ENCODE peak calls at places on chromosomes 6 and 20, in ten cellular contexts. Y is tibial artery, K is foreskin fibroblast, P is mucosa of descending colon, W is hepatocyte, L is GM12865, B is esophagus squamous epithelium, V is Caco-2, T is BE2C, G is psoas muscle. N is an unnamed sample.

GRCh38 chr6:95515975-95516374 is 61.4 kb upstream of the MANEA start:
- DNase-seq in K (no peak), Y (no peak), V (peak), W (no peak), P (no peak), T (no peak), B (no peak), L (no peak), G (no peak), N (no peak)

GRCh38 chr20:19901226-19901625 is 115.9 kb upstream of the NAA20 start:
- DNase-seq in T (no peak), G (no peak), W (no peak), L (no peak), Y (no peak), V (no peak), P (no peak), K (no peak), B (no peak), N (no peak)

GRCh38 chr6:141956046-141956761 is 176.5 kb upstream of the GJE1 start:
- DNase-seq in Y (no peak), P (no peak), W (peak), V (no peak), K (peak), B (no peak), L (no peak), G (no peak), T (no peak), N (peak)

GRCh38 chr20:51062065-51062464 is 39.2 kb upstream of the KCNG1 start:
- DNase-seq in T (no peak), W (no peak), V (no peak), Y (no peak), K (no peak), P (no peak), G (no peak), B (no peak), L (no peak), N (peak)

GRCh38 chr6:10736721-10737120 is 10.9 kb upstream of the TMEM14B start:
- DNase-seq in V (no peak), W (no peak), T (no peak), L (no peak), Y (no peak), K (no peak), P (no peak), G (no peak), B (no peak), N (no peak)

GRCh38 chr20:4006640-4007039 is 8.7 kb downstream of the RNF24 start:
- DNase-seq in V (no peak), W (no peak), L (no peak), Y (peak), T (peak), P (no peak), K (no peak), G (peak), B (no peak), N (no peak)

GRCh38 chr20:19073584-19074198 is 138.8 kb upstream of the SLC24A3 start:
- DNase-seq in V (peak), L (peak), W (peak), Y (no peak), K (no peak), P (no peak), G (no peak), T (peak), B (no peak), N (no peak)

GRCh38 chr6:15441215-15441868 is 195.5 kb downstream of the JARID2 start:
- DNase-seq in Y (peak), G (no peak), K (peak), L (peak), T (peak), B (no peak), V (peak), P (no peak), W (peak), N (peak)

GRCh38 chr6:152233547-152234320 is 403.4 kb downstream of the SYNE1 start:
- DNase-seq in W (no peak), T (no peak), G (no peak), Y (no peak), L (no peak), P (no peak), B (no peak), K (no peak), V (no peak), N (no peak)

GRCh38 chr6:118283759-118284158 is 264.3 kb upstream of the PLN start:
- DNase-seq in G (no peak), V (peak), B (no peak), Y (peak), P (no peak), W (peak), K (peak), L (peak), T (peak), N (peak)

GRCh38 chr6:130625825-130626500 is 201.2 kb upstream of the SMLR1 start:
- DNase-seq in K (peak), B (no peak), L (peak), W (peak), Y (no peak), G (no peak), T (no peak), P (no peak), V (no peak), N (peak)

GRCh38 chr20:12414446-12415274 is 497.0 kb downstream of the BTBD3 start:
- DNase-seq in G (no peak), B (no peak), T (peak), P (no peak), V (no peak), Y (no peak), L (no peak), W (peak), K (no peak), N (no peak)

GRCh38 chr6:30657454-30657853 is 10.5 kb downstream of the C6orf136 start:
- DNase-seq in L (no peak), K (no peak), W (no peak), T (no peak), V (no peak), P (no peak), B (no peak), G (no peak), Y (no peak), N (no peak)

GRCh38 chr20:46665602-46666001 is 14.3 kb upstream of the SLC13A3 start:
- DNase-seq in V (no peak), W (no peak), B (no peak), L (no peak), G (no peak), T (no peak), K (no peak), P (no peak), Y (no peak), N (no peak)

GRCh38 chr6:71040841-71041240 is 84.0 kb upstream of the B3GAT2 start:
- DNase-seq in T (peak), W (no peak), V (no peak), B (no peak), P (no peak), Y (no peak), L (no peak), G (no peak), K (no peak), N (no peak)

GRCh38 chr6:6890400-6890858 is 217.3 kb upstream of the RREB1 start:
- DNase-seq in G (peak), V (peak), L (no peak), P (peak), K (no peak), Y (no peak), T (peak), W (peak), B (no peak), N (peak)

GRCh38 chr6:44542401-44543116 is 155.1 kb downstream of the CDC5L start:
- DNase-seq in V (no peak), T (no peak), W (no peak), P (no peak), Y (no peak), L (no peak), K (no peak), B (no peak), G (no peak), N (no peak)

GRCh38 chr6:38091626-38092025 is 272.1 kb downstream of the ZFAND3 start:
- DNase-seq in L (no peak), G (no peak), T (no peak), B (no peak), V (no peak), W (no peak), P (no peak), K (no peak), Y (no peak), N (no peak)

GRCh38 chr20:1934162-1934561 is 39.0 kb downstream of the SIRPA start:
- DNase-seq in P (no peak), T (no peak), K (peak), Y (peak), B (no peak), V (no peak), G (no peak), L (no peak), W (no peak), N (peak)

GRCh38 chr6:36492621-36493020 is 49.8 kb downstream of the KCTD20 start:
- DNase-seq in W (no peak), P (no peak), B (no peak), T (no peak), G (no peak), V (no peak), K (no peak), L (no peak), Y (no peak), N (no peak)

GRCh38 chr6:52595000-52595795 is 18.3 kb upstream of the TRAM2 start:
- DNase-seq in L (peak), V (no peak), K (peak), P (peak), B (no peak), T (peak), W (peak), Y (peak), G (no peak), N (peak)

GRCh38 chr6:123940551-123940950 is 136.9 kb downstream of the NKAIN2 start:
- DNase-seq in P (no peak), Y (no peak), G (no peak), T (no peak), K (no peak), L (no peak), B (no peak), W (no peak), V (no peak), N (no peak)
- TF ChIP-seq CTCF in P (no peak), Y (no peak), G (no peak), T (no peak), K (no peak), L (no peak), B (no peak), W (no peak), V (no peak), N (no peak)

GRCh38 chr6:16849280-16850210 is 88.3 kb upstream of the ATXN1 start:
- DNase-seq in L (no peak), T (no peak), K (peak), B (no peak), G (peak), Y (no peak), P (no peak), W (peak), V (no peak), N (peak)

GRCh38 chr6:16851044-16851540 is 89.8 kb upstream of the ATXN1 start:
- DNase-seq in W (no peak), T (no peak), Y (no peak), K (peak), P (no peak), G (no peak), V (no peak), B (no peak), L (no peak), N (no peak)

GRCh38 chr6:16851758-16852157 is 90.5 kb upstream of the ATXN1 start:
- DNase-seq in L (peak), T (no peak), G (no peak), P (no peak), K (no peak), Y (no peak), W (no peak), B (no peak), V (no peak), N (peak)

GRCh38 chr6:16846399-16846778 is 85.1 kb upstream of the ATXN1 start:
- DNase-seq in G (no peak), B (no peak), Y (no peak), P (no peak), L (no peak), K (no peak), W (no peak), V (no peak), T (no peak), N (no peak)

DNA sequence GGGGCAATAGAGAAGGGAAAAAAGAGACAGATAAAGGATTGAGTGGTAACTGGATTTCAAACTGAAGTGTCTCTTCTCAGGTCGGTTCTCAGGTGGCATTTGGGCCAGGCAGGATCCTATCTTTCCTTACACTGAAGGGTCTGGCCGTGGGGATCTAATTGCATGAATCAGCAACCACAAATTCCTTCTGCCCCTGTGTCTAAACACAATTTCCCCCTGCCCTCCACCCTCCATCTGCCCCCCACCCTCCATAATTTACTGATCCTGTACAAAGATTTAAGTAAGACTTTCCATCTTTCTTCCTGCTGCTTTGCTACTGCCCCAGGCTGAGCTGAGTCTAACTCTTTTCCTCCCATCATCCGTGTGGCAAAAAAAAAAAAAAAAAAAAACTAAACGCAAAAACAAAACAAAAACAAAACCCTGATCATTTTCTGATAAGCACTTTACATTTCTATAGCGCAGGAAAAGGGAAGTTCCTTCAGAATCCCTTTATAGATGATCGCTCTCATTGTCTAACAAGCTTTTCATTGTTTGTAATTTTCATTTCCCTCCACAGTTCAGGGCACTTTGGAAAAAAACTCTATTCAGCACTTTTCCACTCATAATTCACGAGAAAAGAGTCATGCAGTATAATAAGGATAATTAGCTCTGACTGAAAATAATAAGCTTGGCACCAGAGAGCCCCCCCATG is 89.2 kb upstream of the ATXN1 start:
- DNase-seq in G (no peak), W (no peak), V (no peak), B (no peak), K (no peak), L (no peak), T (no peak), P (no peak), Y (no peak), N (no peak)
- H3K4me3 ChIP-seq in G (peak), W (no peak), V (no peak), B (no peak), K (no peak), L (no peak), T (no peak), P (no peak), Y (no peak), N (no peak)

DNA sequence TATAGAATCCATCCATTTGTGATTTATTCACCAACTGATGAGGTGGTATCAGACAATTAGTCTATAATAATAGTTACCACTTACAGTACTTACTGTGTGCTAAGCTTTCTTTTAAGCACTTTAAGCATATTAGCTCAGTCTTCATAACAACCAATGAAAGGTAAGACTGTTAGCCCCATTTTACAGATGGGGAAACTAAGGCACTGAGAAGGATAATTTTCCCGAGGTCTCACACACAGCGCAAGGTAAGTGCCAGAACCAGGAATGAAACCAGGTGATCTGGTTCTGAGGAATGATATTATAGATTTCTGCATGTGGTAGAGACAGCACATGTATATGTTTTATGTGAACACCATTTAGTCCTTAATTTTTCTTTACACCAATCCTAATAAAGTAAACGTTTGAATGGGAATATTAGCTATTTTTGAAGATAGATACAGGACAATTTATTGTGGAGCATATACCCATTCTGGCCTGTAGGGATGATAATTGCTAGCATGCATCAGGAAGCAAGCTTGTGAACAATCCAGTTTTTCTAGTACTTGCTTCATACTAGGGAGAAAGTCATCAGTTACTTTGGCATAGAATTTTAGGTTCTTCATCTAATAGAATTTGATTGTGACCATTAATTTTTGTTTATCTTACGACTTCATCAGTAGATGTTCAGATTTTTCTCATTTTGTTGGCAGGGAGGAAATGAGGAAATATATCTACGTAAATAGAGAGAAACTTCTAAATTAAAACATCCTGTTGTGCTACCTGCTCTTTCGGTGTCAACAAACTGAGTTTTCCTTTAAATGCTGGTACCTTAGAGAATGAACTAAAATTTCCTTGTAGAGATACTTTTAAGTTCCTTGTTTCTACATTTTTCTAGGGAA is 3.0 kb downstream of the YWHAB start:
- DNase-seq in W (peak), Y (no peak), L (peak), T (no peak), V (peak), P (no peak), B (no peak), K (no peak), G (no peak), N (peak)
- TF ChIP-seq CTCF in W (no peak), Y (no peak), L (no peak), T (peak), V (peak), P (no peak), B (peak), K (peak), G (peak), N (peak)

DNA sequence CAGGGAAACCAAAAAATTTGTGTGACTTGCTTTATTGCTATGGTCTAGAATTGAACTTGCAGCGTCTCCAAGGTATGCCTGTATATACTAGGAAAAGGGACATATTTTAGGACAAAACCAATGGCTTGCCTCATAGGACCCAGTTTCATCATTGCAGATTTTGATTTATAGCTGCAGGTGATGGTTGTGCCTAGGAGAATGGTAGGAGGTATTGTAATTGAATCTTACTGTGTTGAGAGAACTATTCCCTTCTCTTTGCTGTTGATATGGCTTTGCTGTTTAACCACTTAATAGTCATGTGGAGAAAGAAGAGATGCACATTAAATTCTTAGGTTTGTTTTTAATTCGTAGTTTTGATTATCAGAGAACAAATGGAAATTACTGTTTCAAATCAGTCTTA is 16.4 kb downstream of the DSTN start:
- DNase-seq in G (no peak), L (no peak), B (no peak), K (no peak), Y (no peak), P (no peak), T (no peak), V (no peak), W (no peak), N (no peak)
- H3K4me3 ChIP-seq in G (no peak), L (no peak), B (no peak), K (no peak), Y (peak), P (no peak), T (no peak), V (no peak), W (no peak), N (no peak)

DNA sequence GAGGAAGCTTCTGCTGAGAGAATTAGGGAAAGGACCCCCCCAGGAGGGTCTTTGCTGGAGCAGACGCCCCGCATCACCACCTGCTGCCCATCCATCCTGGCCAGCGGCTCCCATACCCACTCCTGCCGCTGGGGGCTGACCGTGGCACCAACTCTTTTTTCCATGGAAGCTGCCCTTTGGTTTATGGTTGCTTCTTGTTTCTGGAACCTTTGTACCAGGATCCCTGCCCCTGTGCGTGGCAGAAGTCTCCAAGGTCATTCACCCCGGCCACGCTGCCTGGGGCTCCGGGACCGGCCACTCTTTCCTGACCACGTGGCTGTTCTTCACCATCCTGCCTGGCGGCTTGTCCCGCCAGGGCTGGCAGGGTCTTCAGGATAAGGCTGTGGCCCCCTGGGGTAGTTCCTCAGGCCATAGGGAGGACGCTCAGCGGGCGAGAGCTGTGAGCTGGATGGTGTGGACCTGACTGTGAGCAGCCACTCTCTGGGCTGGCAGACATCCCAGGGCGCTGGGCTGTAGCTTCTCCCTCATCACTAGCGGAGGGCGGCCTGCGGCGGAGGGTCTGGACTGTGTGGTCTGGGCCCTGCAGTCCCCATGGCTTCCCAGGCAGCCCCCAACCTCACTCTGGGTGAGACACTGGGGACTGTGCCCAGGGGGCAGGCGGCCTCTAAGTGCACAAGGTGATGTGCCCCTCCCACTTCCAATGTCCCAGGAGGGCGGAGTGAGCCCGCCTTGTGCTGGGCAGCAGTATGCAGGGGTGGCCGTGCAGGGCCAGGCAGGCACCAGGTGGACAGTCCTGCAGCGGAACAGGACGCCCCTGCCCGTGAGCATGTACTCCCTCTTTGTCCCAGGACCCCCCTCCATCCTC is 22.8 kb upstream of the RBBP8NL start:
- DNase-seq in V (no peak), L (no peak), B (no peak), T (peak), G (no peak), P (peak), K (no peak), Y (no peak), W (no peak), N (no peak)
- TF ChIP-seq CTCF in V (no peak), L (no peak), B (no peak), T (no peak), G (no peak), P (peak), K (no peak), Y (no peak), W (no peak), N (no peak)

DNA sequence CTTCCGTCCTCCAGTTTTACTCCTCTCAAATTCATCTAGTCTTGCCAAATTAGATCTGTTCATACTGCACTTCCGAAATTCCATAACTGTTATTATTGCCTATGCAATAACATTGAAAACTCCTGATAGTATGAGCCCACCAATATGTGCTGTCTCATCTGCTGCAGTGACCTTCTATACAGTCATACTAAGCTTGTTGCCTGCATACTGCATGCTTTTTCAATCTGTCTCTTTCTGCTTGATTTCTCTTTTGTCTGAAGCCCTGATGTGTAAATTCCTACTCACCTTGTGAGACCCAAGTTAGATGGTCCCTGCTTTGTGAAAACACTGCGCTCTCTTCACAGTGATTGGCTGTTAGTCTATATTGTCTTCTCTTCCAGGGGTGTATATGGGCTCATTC is 1.1 kb downstream of the TBP start:
- DNase-seq in W (no peak), K (no peak), V (no peak), L (no peak), T (no peak), B (no peak), P (no peak), Y (no peak), G (no peak), N (no peak)
- H3K4me3 ChIP-seq in W (peak), K (peak), V (peak), L (peak), T (peak), B (peak), P (no peak), Y (peak), G (peak), N (peak)

N was measured in fibroblast of mammary gland.